ENCODE peak calls at places on chromosomes 5 and 9, in nine cellular contexts. One of them, this sample, is unnamed.

GRCh38 chr9:114280636-114281315 is 42.1 kb upstream of the ORM1 start:
- DNase-seq in AG10803: peak; percentile 58
- DNase-seq in NB4: no peak
- DNase-seq in cardiac muscle cell: no peak
- DNase-seq in MM.1S: no peak
- DNase-seq in SJSA1: peak; percentile 39
- DNase-seq in Caco-2: peak; percentile 10
- DNase-seq in brain microvascular endothelial cell: no peak
- DNase-seq in fibroblast of mammary gland: peak; percentile 77
- DNase-seq in this sample: no peak

GRCh38 chr5:40578501-40579451 is 100.9 kb upstream of the PTGER4 start:
- DNase-seq in AG10803: no peak
- DNase-seq in NB4: peak; percentile 8
- DNase-seq in cardiac muscle cell: no peak
- DNase-seq in MM.1S: peak; percentile 15
- DNase-seq in SJSA1: no peak
- DNase-seq in Caco-2: no peak
- DNase-seq in brain microvascular endothelial cell: peak; percentile 48
- DNase-seq in fibroblast of mammary gland: peak; percentile 38
- DNase-seq in this sample: no peak

GRCh38 chr5:74251106-74252032 is 389.2 kb downstream of the ENC1 start:
- DNase-seq in AG10803: peak; percentile 97
- DNase-seq in NB4: peak; percentile 96
- DNase-seq in cardiac muscle cell: no peak
- DNase-seq in MM.1S: no peak
- DNase-seq in SJSA1: peak; percentile 82
- DNase-seq in Caco-2: peak; percentile 74
- DNase-seq in brain microvascular endothelial cell: peak; percentile 96
- DNase-seq in fibroblast of mammary gland: peak; percentile 96
- DNase-seq in this sample: peak; percentile 95

GRCh38 chr5:150349681-150350275 is 7.7 kb upstream of the TCOF1 start:
- DNase-seq in AG10803: no peak
- DNase-seq in NB4: no peak
- DNase-seq in cardiac muscle cell: no peak
- DNase-seq in MM.1S: no peak
- DNase-seq in SJSA1: no peak
- DNase-seq in Caco-2: no peak
- DNase-seq in brain microvascular endothelial cell: no peak
- DNase-seq in fibroblast of mammary gland: no peak
- DNase-seq in this sample: no peak

GRCh38 chr9:126519660-126520425 is 93.9 kb upstream of the LMX1B start:
- DNase-seq in AG10803: no peak
- DNase-seq in NB4: no peak
- DNase-seq in cardiac muscle cell: no peak
- DNase-seq in MM.1S: no peak
- DNase-seq in SJSA1: no peak
- DNase-seq in Caco-2: no peak
- DNase-seq in brain microvascular endothelial cell: no peak
- DNase-seq in fibroblast of mammary gland: no peak
- DNase-seq in this sample: no peak

GRCh38 chr9:91178281-91179236 is 183.2 kb downstream of the AUH start:
- DNase-seq in AG10803: no peak
- DNase-seq in NB4: no peak
- DNase-seq in cardiac muscle cell: no peak
- DNase-seq in MM.1S: no peak
- DNase-seq in SJSA1: peak; percentile 30
- DNase-seq in Caco-2: no peak
- DNase-seq in brain microvascular endothelial cell: no peak
- DNase-seq in fibroblast of mammary gland: no peak
- DNase-seq in this sample: no peak

GRCh38 chr5:130740047-130740569 is 424.9 kb downstream of the HINT1 start:
- DNase-seq in AG10803: no peak
- DNase-seq in NB4: no peak
- DNase-seq in cardiac muscle cell: no peak
- DNase-seq in MM.1S: no peak
- DNase-seq in SJSA1: no peak
- DNase-seq in Caco-2: no peak
- DNase-seq in brain microvascular endothelial cell: no peak
- DNase-seq in fibroblast of mammary gland: no peak
- DNase-seq in this sample: no peak

GRCh38 chr9:124297553-124297905 is 39.8 kb downstream of the NEK6 start:
- DNase-seq in AG10803: peak; percentile 98
- DNase-seq in NB4: no peak
- DNase-seq in cardiac muscle cell: no peak
- DNase-seq in MM.1S: no peak
- DNase-seq in SJSA1: peak; percentile 95
- DNase-seq in Caco-2: peak; percentile 73
- DNase-seq in brain microvascular endothelial cell: peak; percentile 94
- DNase-seq in fibroblast of mammary gland: peak; percentile 89
- DNase-seq in this sample: peak; percentile 79

GRCh38 chr5:107523019-107523680 is 147.6 kb downstream of the EFNA5 start:
- DNase-seq in AG10803: no peak
- DNase-seq in NB4: no peak
- DNase-seq in cardiac muscle cell: no peak
- DNase-seq in MM.1S: no peak
- DNase-seq in SJSA1: no peak
- DNase-seq in Caco-2: no peak
- DNase-seq in brain microvascular endothelial cell: no peak
- DNase-seq in fibroblast of mammary gland: no peak
- DNase-seq in this sample: no peak

DNA sequence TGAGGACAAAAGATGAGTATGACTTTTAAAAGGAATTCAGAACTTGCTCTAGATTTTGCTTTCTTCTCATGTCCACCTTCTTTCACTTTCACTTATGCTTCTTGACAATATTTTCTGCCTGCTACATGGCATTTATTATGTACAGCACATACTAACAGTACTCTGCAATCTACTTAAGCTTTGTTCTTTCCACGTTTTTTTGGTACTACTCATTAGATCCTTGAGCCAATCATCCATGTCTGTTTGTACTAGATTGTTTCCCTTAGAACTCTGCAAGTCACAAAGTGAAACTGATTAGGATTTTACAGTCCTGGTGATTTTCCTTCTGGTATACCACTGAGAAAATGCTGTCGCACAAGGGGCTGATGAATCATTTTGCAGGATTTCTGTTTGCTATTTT is 78.3 kb downstream of the PARP8 start:
- DNase-seq in AG10803: peak; percentile 38
- DNase-seq in NB4: no peak
- DNase-seq in cardiac muscle cell: no peak
- DNase-seq in MM.1S: peak; percentile 50
- DNase-seq in SJSA1: no peak
- DNase-seq in Caco-2: no peak
- DNase-seq in brain microvascular endothelial cell: peak; percentile 25
- DNase-seq in fibroblast of mammary gland: peak; percentile 60
- DNase-seq in this sample: peak; percentile 79
- H3K4me3 ChIP-seq in AG10803: peak overlapping the region; percentile 36
- H3K4me3 ChIP-seq in NB4: peak overlapping the region; percentile 23
- H3K4me3 ChIP-seq in cardiac muscle cell: no peak overlapping the region
- H3K4me3 ChIP-seq in MM.1S: peak overlapping the region; percentile 22
- H3K4me3 ChIP-seq in SJSA1: peak overlapping the region; percentile 24
- H3K4me3 ChIP-seq in Caco-2: no peak overlapping the region
- H3K4me3 ChIP-seq in brain microvascular endothelial cell: peak overlapping the region; percentile 29
- H3K4me3 ChIP-seq in fibroblast of mammary gland: no peak overlapping the region
- H3K4me3 ChIP-seq in this sample: peak overlapping the region; percentile 41

GRCh38 chr5:170216262-170216864 is 16.4 kb upstream of the C5orf58 start:
- DNase-seq in AG10803: peak; percentile 73
- DNase-seq in NB4: peak; percentile 79
- DNase-seq in cardiac muscle cell: peak; percentile 69
- DNase-seq in MM.1S: peak; percentile 40
- DNase-seq in SJSA1: no peak
- DNase-seq in Caco-2: peak; percentile 49
- DNase-seq in brain microvascular endothelial cell: peak; percentile 68
- DNase-seq in fibroblast of mammary gland: peak; percentile 71
- DNase-seq in this sample: peak; percentile 57
- H3K4me3 ChIP-seq in AG10803: no peak overlapping the region
- H3K4me3 ChIP-seq in NB4: no peak overlapping the region
- H3K4me3 ChIP-seq in cardiac muscle cell: no peak overlapping the region
- H3K4me3 ChIP-seq in MM.1S: no peak overlapping the region
- H3K4me3 ChIP-seq in SJSA1: no peak overlapping the region
- H3K4me3 ChIP-seq in Caco-2: no peak overlapping the region
- H3K4me3 ChIP-seq in brain microvascular endothelial cell: no peak overlapping the region
- H3K4me3 ChIP-seq in fibroblast of mammary gland: no peak overlapping the region
- H3K4me3 ChIP-seq in this sample: no peak overlapping the region

DNA sequence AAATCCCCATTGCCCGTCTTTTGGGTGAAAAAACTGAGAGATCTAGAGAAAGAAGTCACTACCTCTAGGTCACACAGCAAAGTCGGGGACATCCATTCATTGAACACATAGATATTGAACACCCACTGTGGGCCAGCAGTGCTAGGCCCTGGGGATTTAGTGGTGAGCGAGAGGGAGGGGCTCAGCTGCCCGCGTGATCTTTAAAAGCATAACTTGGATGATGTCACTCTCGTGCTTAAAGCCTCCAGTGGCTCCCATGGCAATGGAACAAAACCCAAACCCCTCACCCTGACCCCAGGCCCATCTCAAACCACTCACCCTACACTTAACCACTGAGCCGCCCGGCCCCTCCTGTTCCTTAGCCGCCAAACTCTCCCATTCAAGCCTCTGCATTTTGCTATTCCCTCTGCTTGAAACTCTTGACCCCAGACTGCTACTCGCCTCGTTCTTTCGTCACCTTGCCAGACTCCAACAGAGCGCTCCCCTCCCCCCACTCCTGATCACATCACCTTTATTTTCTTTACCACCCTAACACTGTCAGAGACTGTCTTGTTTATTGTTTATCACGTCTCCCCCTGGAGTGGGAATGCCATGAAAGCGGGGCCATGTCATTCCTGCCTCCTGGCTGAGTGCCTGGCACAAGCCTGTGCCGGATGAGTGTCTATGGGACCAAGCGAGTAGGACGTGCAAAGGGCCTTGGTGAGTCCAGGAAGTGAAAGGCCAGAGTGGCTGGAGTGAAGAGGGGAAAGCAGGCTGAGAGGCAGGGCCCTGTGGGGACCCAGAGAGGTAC is 710 bp upstream of the PIP5KL1 start:
- DNase-seq in AG10803: peak; percentile 60
- DNase-seq in NB4: peak; percentile 50
- DNase-seq in cardiac muscle cell: no peak
- DNase-seq in MM.1S: peak; percentile 35
- DNase-seq in SJSA1: peak; percentile 76
- DNase-seq in Caco-2: peak; percentile 64
- DNase-seq in brain microvascular endothelial cell: peak; percentile 84
- DNase-seq in fibroblast of mammary gland: peak; percentile 86
- DNase-seq in this sample: peak; percentile 85
- H3K4me3 ChIP-seq in AG10803: peak overlapping the region; percentile 64
- H3K4me3 ChIP-seq in NB4: no peak overlapping the region
- H3K4me3 ChIP-seq in cardiac muscle cell: peak overlapping the region; percentile 43
- H3K4me3 ChIP-seq in MM.1S: peak overlapping the region; percentile 56
- H3K4me3 ChIP-seq in SJSA1: peak overlapping the region; percentile 45
- H3K4me3 ChIP-seq in Caco-2: peak overlapping the region; percentile 67
- H3K4me3 ChIP-seq in brain microvascular endothelial cell: peak overlapping the region; percentile 55
- H3K4me3 ChIP-seq in fibroblast of mammary gland: peak overlapping the region; percentile 55
- H3K4me3 ChIP-seq in this sample: peak overlapping the region; percentile 68

GRCh38 chr5:135032613-135033025 is 1.4 kb downstream of the PITX1 start:
- DNase-seq in AG10803: no peak
- DNase-seq in NB4: no peak
- DNase-seq in cardiac muscle cell: no peak
- DNase-seq in MM.1S: peak; percentile 46
- DNase-seq in SJSA1: no peak
- DNase-seq in Caco-2: no peak
- DNase-seq in brain microvascular endothelial cell: no peak
- DNase-seq in fibroblast of mammary gland: no peak
- DNase-seq in this sample: no peak

GRCh38 chr5:135031813-135032612 is 2.0 kb downstream of the PITX1 start:
- DNase-seq in AG10803: no peak
- DNase-seq in NB4: no peak
- DNase-seq in cardiac muscle cell: no peak
- DNase-seq in MM.1S: peak; percentile 21
- DNase-seq in SJSA1: no peak
- DNase-seq in Caco-2: no peak
- DNase-seq in brain microvascular endothelial cell: no peak
- DNase-seq in fibroblast of mammary gland: no peak
- DNase-seq in this sample: peak; percentile 46

GRCh38 chr5:135030691-135031145 is 3.3 kb downstream of the PITX1 start:
- DNase-seq in AG10803: no peak
- DNase-seq in NB4: no peak
- DNase-seq in cardiac muscle cell: no peak
- DNase-seq in MM.1S: peak; percentile 25
- DNase-seq in SJSA1: peak; percentile 70
- DNase-seq in Caco-2: no peak
- DNase-seq in brain microvascular endothelial cell: no peak
- DNase-seq in fibroblast of mammary gland: no peak
- DNase-seq in this sample: peak; percentile 65

GRCh38 chr5:135030123-135030517 is 3.9 kb downstream of the PITX1 start:
- DNase-seq in AG10803: no peak
- DNase-seq in NB4: no peak
- DNase-seq in cardiac muscle cell: no peak
- DNase-seq in MM.1S: no peak
- DNase-seq in SJSA1: no peak
- DNase-seq in Caco-2: no peak
- DNase-seq in brain microvascular endothelial cell: no peak
- DNase-seq in fibroblast of mammary gland: no peak
- DNase-seq in this sample: peak; percentile 43

DNA sequence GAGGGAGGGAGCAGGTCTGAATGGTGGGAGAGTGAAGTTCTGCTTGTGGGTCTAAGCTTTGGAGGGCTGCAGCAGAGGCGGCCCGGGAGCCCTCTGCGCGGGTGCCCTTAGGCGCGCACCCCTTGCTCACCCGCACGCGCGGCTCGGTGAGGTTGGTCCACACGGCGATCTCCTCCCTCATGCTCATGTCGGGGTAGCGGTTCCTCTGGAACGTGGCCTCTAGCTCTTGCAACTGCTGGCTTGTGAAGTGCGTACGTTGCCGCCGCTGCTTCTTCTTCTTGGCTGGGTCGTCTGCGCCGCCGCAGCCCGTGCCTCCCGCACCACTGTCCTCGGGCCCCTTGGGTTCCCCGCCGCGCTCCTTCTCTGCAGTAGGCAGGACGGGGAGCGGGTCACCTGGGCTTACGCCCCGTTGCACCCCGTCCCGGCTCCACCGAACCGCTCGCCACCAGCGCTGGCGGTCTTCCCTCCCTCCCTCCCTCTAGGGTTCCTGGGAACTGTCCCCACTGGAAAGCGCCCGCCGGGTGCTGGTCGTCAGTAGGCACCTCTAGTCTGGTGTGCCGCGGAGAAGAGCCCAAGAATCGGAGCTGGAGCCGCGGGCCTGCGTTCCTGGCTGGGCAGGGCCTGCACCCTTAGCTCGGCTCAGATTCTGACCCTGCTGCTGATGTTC is 2.7 kb downstream of the PITX1 start:
- DNase-seq in AG10803: peak; percentile 13
- DNase-seq in NB4: no peak
- DNase-seq in cardiac muscle cell: peak; percentile 38
- DNase-seq in MM.1S: peak; percentile 14
- DNase-seq in SJSA1: peak; percentile 72
- DNase-seq in Caco-2: no peak
- DNase-seq in brain microvascular endothelial cell: no peak
- DNase-seq in fibroblast of mammary gland: no peak
- DNase-seq in this sample: peak; percentile 61
- H3K4me3 ChIP-seq in AG10803: no peak overlapping the region
- H3K4me3 ChIP-seq in NB4: no peak overlapping the region
- H3K4me3 ChIP-seq in cardiac muscle cell: no peak overlapping the region
- H3K4me3 ChIP-seq in MM.1S: peak overlapping the region; percentile 92
- H3K4me3 ChIP-seq in SJSA1: peak overlapping the region; percentile 92
- H3K4me3 ChIP-seq in Caco-2: peak overlapping the region; percentile 83
- H3K4me3 ChIP-seq in brain microvascular endothelial cell: no peak overlapping the region
- H3K4me3 ChIP-seq in fibroblast of mammary gland: no peak overlapping the region
- H3K4me3 ChIP-seq in this sample: peak overlapping the region; percentile 88

DNA sequence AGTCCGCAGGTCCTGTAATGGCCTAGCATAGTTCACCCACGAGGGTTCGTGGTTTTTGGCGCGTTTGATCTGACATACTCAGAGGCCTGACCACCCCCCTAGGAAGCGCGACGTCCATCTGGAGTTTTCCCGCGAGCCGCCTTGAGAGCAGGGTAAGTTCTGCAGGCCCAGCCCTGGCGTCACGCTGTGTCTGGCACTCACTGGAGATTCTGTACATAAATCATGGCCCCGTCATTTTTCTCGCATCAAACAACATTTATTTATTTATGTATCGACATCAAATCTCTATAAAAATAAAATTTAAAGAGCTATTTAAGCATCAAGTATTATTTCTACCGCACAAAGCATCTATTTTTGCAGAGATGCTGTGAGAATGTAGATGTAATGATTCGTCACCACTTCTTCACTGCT is 446 bp upstream of the TRIM41 start:
- DNase-seq in AG10803: no peak
- DNase-seq in NB4: no peak
- DNase-seq in cardiac muscle cell: no peak
- DNase-seq in MM.1S: no peak
- DNase-seq in SJSA1: no peak
- DNase-seq in Caco-2: no peak
- DNase-seq in brain microvascular endothelial cell: no peak
- DNase-seq in fibroblast of mammary gland: no peak
- DNase-seq in this sample: peak; percentile 62
- H3K4me3 ChIP-seq in AG10803: peak overlapping the region; percentile 99
- H3K4me3 ChIP-seq in NB4: peak overlapping the region; percentile 70
- H3K4me3 ChIP-seq in cardiac muscle cell: peak overlapping the region; percentile 80
- H3K4me3 ChIP-seq in MM.1S: peak overlapping the region; percentile 90
- H3K4me3 ChIP-seq in SJSA1: peak overlapping the region; percentile 75
- H3K4me3 ChIP-seq in Caco-2: peak overlapping the region; percentile 93
- H3K4me3 ChIP-seq in brain microvascular endothelial cell: peak overlapping the region; percentile 86
- H3K4me3 ChIP-seq in fibroblast of mammary gland: peak overlapping the region; percentile 81
- H3K4me3 ChIP-seq in this sample: peak overlapping the region; percentile 80